ENCODE peak calls at places on chromosomes 3 and 15, in eight cellular contexts. B is SK-N-SH; F is CD8-positive, alpha-beta memory T cell; O is HCT116; V is pancreas; W is CD4-positive, CD25-positive, alpha-beta regulatory T cell; Q is fibroblast of lung; E is A549. A is an unnamed sample.

GRCh38 chr3:75260-75659 is 121.3 kb upstream of the CHL1 start:
- DNase-seq in B (no peak), F (no peak), O (no peak), V (no peak), W (no peak), Q (no peak), E (no peak), A (no peak)

GRCh38 chr3:105827959-105828358 is 40.9 kb downstream of the CBLB start:
- DNase-seq in B (peak), F (no peak), O (peak), V (no peak), W (no peak), Q (peak), E (peak), A (no peak)

GRCh38 chr3:88150771-88151170 is 1.0 kb downstream of the C3orf38 start:
- DNase-seq in B (no peak), F (no peak), O (no peak), V (no peak), W (no peak), Q (no peak), E (no peak), A (no peak)

GRCh38 chr3:42094992-42095391 is 3.8 kb downstream of the TRAK1 start:
- DNase-seq in B (no peak), F (no peak), O (no peak), V (no peak), W (no peak), Q (no peak), E (no peak), A (no peak)

GRCh38 chr15:58628206-58629057 is 121.1 kb downstream of the ADAM10 start:
- DNase-seq in B (no peak), F (no peak), O (no peak), V (no peak), W (no peak), Q (peak), E (no peak), A (no peak)

GRCh38 chr3:32309653-32310242 is 71.3 kb downstream of the CMTM8 start:
- DNase-seq in B (no peak), F (no peak), O (no peak), V (no peak), W (no peak), Q (no peak), E (no peak), A (no peak)

GRCh38 chr15:60420322-60420721 is 22.5 kb upstream of the ANXA2 start:
- DNase-seq in B (no peak), F (no peak), O (no peak), V (no peak), W (no peak), Q (no peak), E (no peak), A (no peak)

GRCh38 chr3:150528359-150528797 is 17.9 kb downstream of the SERP1 start:
- DNase-seq in B (peak), F (no peak), O (no peak), V (no peak), W (no peak), Q (no peak), E (no peak), A (no peak)

GRCh38 chr3:26100176-26100575 is 310.3 kb downstream of the OXSM start:
- DNase-seq in B (no peak), F (no peak), O (no peak), V (no peak), W (no peak), Q (no peak), E (no peak), A (no peak)

GRCh38 chr3:10303105-10303504 is 10.4 kb upstream of the GHRL start:
- DNase-seq in B (no peak), F (no peak), O (no peak), V (no peak), W (no peak), Q (no peak), E (no peak), A (no peak)

GRCh38 chr3:171334465-171334811 is 125.8 kb downstream of the TNIK start:
- DNase-seq in B (no peak), F (no peak), O (no peak), V (peak), W (no peak), Q (peak), E (no peak), A (peak)

GRCh38 chr3:49351521-49352011 is 6.6 kb downstream of the GPX1 start:
- DNase-seq in B (no peak), F (no peak), O (no peak), V (no peak), W (no peak), Q (peak), E (no peak), A (no peak)

GRCh38 chr3:132262956-132263355 is 54.3 kb upstream of the ACP3 start:
- DNase-seq in B (no peak), F (no peak), O (no peak), V (no peak), W (no peak), Q (no peak), E (no peak), A (no peak)

GRCh38 chr15:75202251-75203016 is 752 bp downstream of the C15orf39 start:
- DNase-seq in B (peak), F (peak), O (no peak), V (peak), W (peak), Q (peak), E (peak), A (peak)

GRCh38 chr3:193971268-193971751 is 164.6 kb upstream of the HES1 start:
- DNase-seq in B (no peak), F (no peak), O (no peak), V (no peak), W (no peak), Q (peak), E (no peak), A (no peak)

GRCh38 chr15:88491158-88491557 is 23.6 kb downstream of the MRPS11 start:
- DNase-seq in B (no peak), F (no peak), O (no peak), V (no peak), W (no peak), Q (no peak), E (no peak), A (no peak)

GRCh38 chr3:28286595-28286994 is 45.2 kb downstream of the CMC1 start:
- DNase-seq in B (peak), F (no peak), O (peak), V (no peak), W (no peak), Q (peak), E (peak), A (no peak)

GRCh38 chr3:126488886-126489569 is 13.3 kb upstream of the ZXDC start:
- DNase-seq in B (no peak), F (no peak), O (no peak), V (no peak), W (no peak), Q (no peak), E (no peak), A (no peak)

GRCh38 chr3:162498626-162499025 is 1002.0 kb downstream of the OTOL1 start:
- DNase-seq in B (no peak), F (no peak), O (no peak), V (no peak), W (no peak), Q (no peak), E (no peak), A (no peak)

GRCh38 chr3:79361748-79362378 is 405.9 kb downstream of the ROBO1 start:
- DNase-seq in B (peak), F (no peak), O (peak), V (no peak), W (no peak), Q (peak), E (no peak), A (no peak)

GRCh38 chr3:107662109-107662477 is 139.3 kb downstream of the BBX start:
- DNase-seq in B (no peak), F (no peak), O (no peak), V (no peak), W (no peak), Q (peak), E (no peak), A (no peak)

GRCh38 chr3:65238652-65239051 is 550.9 kb upstream of the ADAMTS9 start:
- DNase-seq in B (no peak), F (no peak), O (no peak), V (no peak), W (no peak), Q (no peak), E (no peak), A (no peak)

GRCh38 chr15:73952171-73952912 is 26.1 kb downstream of the LOXL1 start:
- DNase-seq in B (peak), F (no peak), O (no peak), V (no peak), W (no peak), Q (no peak), E (no peak), A (no peak)

GRCh38 chr15:27767918-27768640 is 331.0 kb downstream of the OCA2 start:
- DNase-seq in B (no peak), F (no peak), O (no peak), V (no peak), W (no peak), Q (no peak), E (no peak), A (no peak)

GRCh38 chr15:55284461-55284860 is 5.2 kb downstream of the RAB27A start:
- DNase-seq in B (no peak), F (no peak), O (no peak), V (no peak), W (no peak), Q (no peak), E (no peak), A (no peak)

GRCh38 chr3:72473156-72473555 is 375.1 kb downstream of the SHQ1 start:
- DNase-seq in B (no peak), F (no peak), O (no peak), V (no peak), W (no peak), Q (no peak), E (no peak), A (no peak)

GRCh38 chr3:157502916-157503620 is at the start of gene VEPH1:
- DNase-seq in B (peak), F (no peak), O (no peak), V (peak), W (no peak), Q (peak), E (no peak), A (no peak)

GRCh38 chr3:134847349-134847748 is 52.3 kb downstream of the EPHB1 start:
- DNase-seq in B (no peak), F (no peak), O (no peak), V (no peak), W (no peak), Q (no peak), E (no peak), A (no peak)
- H3K27ac ChIP-seq in B (no peak), F (no peak), O (no peak), V (no peak), W (no peak), Q (no peak), E (no peak), A (no peak)

GRCh38 chr3:52218454-52218853 is 7.0 kb downstream of the TLR9 start:
- DNase-seq in B (no peak), F (peak), O (no peak), V (peak), W (no peak), Q (no peak), E (no peak), A (no peak)

GRCh38 chr3:52218026-52218425 is 7.4 kb downstream of the TLR9 start:
- DNase-seq in B (no peak), F (no peak), O (no peak), V (peak), W (no peak), Q (no peak), E (no peak), A (no peak)

GRCh38 chr3:52220380-52221026 is 4.9 kb downstream of the TLR9 start:
- DNase-seq in B (peak), F (peak), O (peak), V (peak), W (peak), Q (peak), E (peak), A (peak)

GRCh38 chr3:52217409-52217805 is 8.0 kb downstream of the TLR9 start:
- DNase-seq in B (no peak), F (no peak), O (no peak), V (no peak), W (no peak), Q (no peak), E (no peak), A (no peak)

GRCh38 chr3:52218953-52219650 is 6.3 kb downstream of the TLR9 start:
- DNase-seq in B (no peak), F (no peak), O (no peak), V (peak), W (no peak), Q (no peak), E (no peak), A (no peak)
- H3K27ac ChIP-seq in B (no peak), F (peak), O (no peak), V (no peak), W (peak), Q (no peak), E (no peak), A (no peak)

GRCh38 chr15:85543741-85544155 is 163.3 kb downstream of the AKAP13 start:
- DNase-seq in B (no peak), F (peak), O (no peak), V (peak), W (no peak), Q (no peak), E (no peak), A (peak)
- H3K27ac ChIP-seq in B (no peak), F (no peak), O (no peak), V (no peak), W (no peak), Q (no peak), E (no peak), A (peak)

GRCh38 chr3:152398495-152398894 is 129.8 kb downstream of the MBNL1 start:
- DNase-seq in B (no peak), F (no peak), O (no peak), V (no peak), W (no peak), Q (peak), E (no peak), A (no peak)
- H3K27ac ChIP-seq in B (no peak), F (no peak), O (no peak), V (no peak), W (peak), Q (no peak), E (peak), A (no peak)

DNA sequence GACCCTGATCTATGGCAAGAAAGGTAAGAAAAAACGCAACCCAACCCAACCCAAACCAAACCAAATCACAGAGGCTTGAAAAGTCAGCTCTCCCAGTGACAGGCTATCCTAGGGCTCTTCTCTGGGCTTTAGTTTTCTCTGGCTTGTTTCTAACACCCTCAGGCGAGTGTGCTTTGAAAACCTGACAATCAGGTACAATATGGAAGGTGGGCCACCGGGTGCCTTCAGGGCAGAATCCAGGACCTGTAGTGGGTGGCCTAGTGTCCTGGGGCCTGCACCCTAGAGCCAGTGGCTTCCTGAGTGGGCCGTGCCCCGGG is 46.8 kb downstream of the BHLHE40 start:
- DNase-seq in B (no peak), F (no peak), O (no peak), V (no peak), W (no peak), Q (no peak), E (no peak), A (no peak)
- H3K27ac ChIP-seq in B (peak), F (no peak), O (peak), V (no peak), W (no peak), Q (peak), E (peak), A (no peak)

GRCh38 chr15:95087253-95087609 is 855.9 kb downstream of the MCTP2 start:
- DNase-seq in B (no peak), F (no peak), O (no peak), V (no peak), W (no peak), Q (no peak), E (no peak), A (no peak)

GRCh38 chr15:95085056-95085455 is 853.7 kb downstream of the MCTP2 start:
- DNase-seq in B (no peak), F (no peak), O (no peak), V (no peak), W (no peak), Q (no peak), E (no peak), A (no peak)

DNA sequence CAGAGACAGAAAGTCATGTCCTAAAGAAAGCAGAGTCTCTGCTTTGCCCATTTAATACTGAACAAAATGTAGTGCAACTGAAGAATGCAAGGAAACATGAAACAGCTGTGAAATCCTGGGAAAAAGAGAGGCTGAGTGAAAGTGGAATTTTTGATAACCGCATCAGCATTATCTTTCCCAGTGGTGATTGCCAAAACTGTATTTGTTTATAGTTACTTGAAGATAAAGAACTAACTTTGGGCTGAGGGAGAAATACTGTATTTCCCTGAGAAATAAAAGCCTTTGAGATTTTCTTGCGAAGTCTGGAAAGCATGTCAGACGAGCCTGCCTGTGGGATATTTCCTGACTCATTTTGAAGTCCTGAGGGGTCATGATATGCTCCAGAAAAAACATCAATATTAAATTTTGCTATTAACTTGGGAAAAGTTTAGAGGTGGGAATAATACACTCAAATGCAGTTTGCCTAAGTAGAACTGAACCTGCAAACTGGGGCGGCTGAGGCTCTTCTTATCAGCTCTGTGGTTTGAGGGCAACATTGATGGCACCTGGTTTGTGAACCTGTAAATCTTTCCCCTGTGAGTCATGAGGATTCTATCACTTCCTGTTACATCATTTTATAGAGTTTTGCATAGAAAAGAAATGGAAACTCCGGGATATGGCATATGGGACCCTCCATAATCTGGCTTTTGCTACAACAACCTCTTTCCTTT is 855.3 kb downstream of the MCTP2 start:
- DNase-seq in B (no peak), F (no peak), O (peak), V (no peak), W (no peak), Q (peak), E (no peak), A (no peak)
- H3K27ac ChIP-seq in B (no peak), F (no peak), O (no peak), V (no peak), W (no peak), Q (no peak), E (no peak), A (no peak)